ENCODE peak calls at places on chromosome 1, in ten cellular contexts. W, T, P, V, X, D, K, H, N and Z are unnamed samples.

GRCh38 chr1:218421531-218421930 is 76.4 kb downstream of the TGFB2 start:
- ATAC-seq in H (no peak), D (no peak), K (no peak), P (no peak), X (no peak), N (no peak), V (peak), W (no peak), T (no peak), Z (no peak)

GRCh38 chr1:30749691-30750583 is 7.6 kb downstream of the LAPTM5 start:
- ATAC-seq in D (peak), V (no peak), X (peak), H (peak), K (peak), T (peak), P (peak), W (peak), N (peak), Z (no peak)

GRCh38 chr1:113747376-113747775 is 11.9 kb downstream of the PHTF1 start:
- ATAC-seq in V (peak), K (no peak), W (no peak), X (no peak), H (no peak), P (no peak), N (no peak), D (no peak), T (no peak), Z (no peak)

GRCh38 chr1:86515597-86515996 is 31.3 kb upstream of the CLCA4 start:
- ATAC-seq in K (no peak), W (no peak), V (no peak), P (no peak), N (no peak), H (no peak), D (peak), X (no peak), T (no peak), Z (no peak)

GRCh38 chr1:52506349-52506748 is 46.5 kb downstream of the TUT4 start:
- ATAC-seq in X (no peak), N (no peak), K (no peak), D (no peak), H (no peak), P (no peak), W (no peak), V (no peak), T (no peak), Z (no peak)

GRCh38 chr1:209513226-209513625 is 70.3 kb upstream of the CAMK1G start:
- ATAC-seq in N (no peak), D (no peak), W (no peak), X (peak), K (no peak), P (no peak), H (no peak), T (peak), V (no peak), Z (no peak)

GRCh38 chr1:50978144-50978851 is 8.3 kb downstream of the CDKN2C start:
- ATAC-seq in H (peak), V (peak), K (peak), T (peak), W (peak), P (peak), D (peak), N (peak), X (peak), Z (peak)

GRCh38 chr1:77687519-77687906 is 5.1 kb upstream of the ZZZ3 start:
- ATAC-seq in N (no peak), D (no peak), K (no peak), W (no peak), X (no peak), V (no peak), H (no peak), T (no peak), P (no peak), Z (no peak)

GRCh38 chr1:27960762-27961645 is 1.2 kb downstream of the XKR8 start:
- ATAC-seq in K (no peak), W (no peak), V (peak), H (no peak), T (no peak), P (no peak), D (no peak), N (no peak), X (no peak), Z (no peak)

GRCh38 chr1:208107817-208108608 is 136.2 kb downstream of the PLXNA2 start:
- ATAC-seq in X (no peak), P (no peak), T (no peak), H (no peak), W (no peak), D (no peak), N (no peak), V (peak), K (no peak), Z (peak)

GRCh38 chr1:54338479-54338878 is 67.7 kb downstream of the SSBP3 start:
- ATAC-seq in V (no peak), H (no peak), P (no peak), T (no peak), X (no peak), K (no peak), W (no peak), N (no peak), D (no peak), Z (no peak)

GRCh38 chr1:201183728-201184127 is 6.9 kb upstream of the IGFN1 start:
- ATAC-seq in N (no peak), W (no peak), X (no peak), V (peak), P (no peak), T (no peak), K (no peak), H (no peak), D (no peak), Z (no peak)

GRCh38 chr1:18109756-18110597 is 2.4 kb downstream of the IGSF21 start:
- ATAC-seq in W (no peak), D (no peak), H (no peak), P (no peak), N (no peak), T (peak), X (no peak), V (peak), K (no peak), Z (peak)

GRCh38 chr1:232386294-232386693 is 243.6 kb downstream of the SIPA1L2 start:
- ATAC-seq in P (no peak), V (peak), K (no peak), T (no peak), D (no peak), X (no peak), H (no peak), N (no peak), W (no peak), Z (no peak)

GRCh38 chr1:157106813-157107189 is 7.2 kb upstream of the ETV3L start:
- ATAC-seq in V (no peak), N (no peak), K (no peak), D (no peak), P (no peak), W (no peak), T (no peak), H (no peak), X (peak), Z (no peak)

GRCh38 chr1:14835725-14836124 is 237.2 kb downstream of the KAZN start:
- ATAC-seq in W (no peak), X (no peak), T (no peak), D (no peak), V (no peak), K (no peak), P (no peak), N (no peak), H (no peak), Z (no peak)

GRCh38 chr1:116997011-116997410 is 4.5 kb upstream of the CD101 start:
- ATAC-seq in T (no peak), D (no peak), K (no peak), H (no peak), V (no peak), W (no peak), P (no peak), N (no peak), X (no peak), Z (no peak)

GRCh38 chr1:30274937-30275621 is 448.3 kb downstream of the MATN1 start:
- ATAC-seq in X (no peak), D (no peak), W (no peak), T (no peak), H (no peak), K (no peak), P (no peak), V (no peak), N (no peak), Z (no peak)